ENCODE peak calls at places on chromosomes 13 and 19, in eight cellular contexts. One of them, this sample, is unnamed.
A peak's percentile ranks its signal among the peaks of the same experiment; 100 is the strongest.

GRCh38 chr13:20191311-20191901 is 1.3 kb downstream of the GJB2 start:
- DNase-seq in Right ventricle myocardium superior: no peak
- DNase-seq in AG09319: no peak
- DNase-seq in T-helper 17 cell: no peak
- DNase-seq in MCF 10A: peak; percentile 68
- DNase-seq in coronary artery: peak; percentile 62
- DNase-seq in left colon: peak; percentile 79
- DNase-seq in IMR-90: no peak
- DNase-seq in this sample: no peak

GRCh38 chr13:46184277-46184699 is 2.3 kb upstream of the LCP1 start:
- DNase-seq in left colon: peak; percentile 68
- DNase-seq in Right ventricle myocardium superior: peak; percentile 61
- DNase-seq in MCF 10A: peak; percentile 30
- DNase-seq in T-helper 17 cell: peak; percentile 60
- DNase-seq in IMR-90: no peak
- DNase-seq in coronary artery: no peak
- DNase-seq in AG09319: no peak
- DNase-seq in this sample: no peak

GRCh38 chr13:42393573-42394360 is 121.8 kb downstream of the AKAP11 start:
- DNase-seq in IMR-90: no peak
- DNase-seq in Right ventricle myocardium superior: no peak
- DNase-seq in AG09319: no peak
- DNase-seq in coronary artery: no peak
- DNase-seq in MCF 10A: peak; percentile 4
- DNase-seq in left colon: no peak
- DNase-seq in T-helper 17 cell: no peak
- DNase-seq in this sample: no peak

GRCh38 chr19:50909240-50910070 is 1.7 kb downstream of the KLK4 start:
- DNase-seq in coronary artery: no peak
- DNase-seq in Right ventricle myocardium superior: no peak
- DNase-seq in IMR-90: no peak
- DNase-seq in left colon: peak; percentile 81
- DNase-seq in AG09319: no peak
- DNase-seq in MCF 10A: peak; percentile 29
- DNase-seq in T-helper 17 cell: no peak
- DNase-seq in this sample: peak; percentile 7

GRCh38 chr19:29806098-29806866 is 5.5 kb upstream of the CCNE1 start:
- DNase-seq in IMR-90: peak; percentile 44
- DNase-seq in left colon: no peak
- DNase-seq in T-helper 17 cell: no peak
- DNase-seq in AG09319: peak; percentile 31
- DNase-seq in Right ventricle myocardium superior: peak; percentile 83
- DNase-seq in coronary artery: no peak
- DNase-seq in MCF 10A: no peak
- DNase-seq in this sample: no peak

GRCh38 chr13:99028890-99029289 is 51.0 kb upstream of the DOCK9 start:
- DNase-seq in AG09319: no peak
- DNase-seq in left colon: peak; percentile 21
- DNase-seq in IMR-90: no peak
- DNase-seq in Right ventricle myocardium superior: no peak
- DNase-seq in T-helper 17 cell: peak; percentile 14
- DNase-seq in coronary artery: no peak
- DNase-seq in MCF 10A: no peak
- DNase-seq in this sample: no peak

GRCh38 chr19:47419037-47419783 is at the start of gene MEIS3:
- DNase-seq in IMR-90: no peak
- DNase-seq in MCF 10A: no peak
- DNase-seq in T-helper 17 cell: no peak
- DNase-seq in left colon: no peak
- DNase-seq in AG09319: no peak
- DNase-seq in Right ventricle myocardium superior: no peak
- DNase-seq in coronary artery: no peak
- DNase-seq in this sample: no peak

GRCh38 chr19:10295305-10295846 is 5.6 kb downstream of the ICAM5 start:
- DNase-seq in coronary artery: no peak
- DNase-seq in IMR-90: no peak
- DNase-seq in AG09319: no peak
- DNase-seq in MCF 10A: no peak
- DNase-seq in left colon: peak; percentile 77
- DNase-seq in Right ventricle myocardium superior: peak; percentile 73
- DNase-seq in T-helper 17 cell: peak; percentile 49
- DNase-seq in this sample: no peak

GRCh38 chr13:35866801-35867200 is 264.4 kb downstream of the DCLK1 start:
- DNase-seq in T-helper 17 cell: no peak
- DNase-seq in Right ventricle myocardium superior: peak; percentile 50
- DNase-seq in left colon: no peak
- DNase-seq in AG09319: no peak
- DNase-seq in MCF 10A: peak; percentile 22
- DNase-seq in coronary artery: no peak
- DNase-seq in IMR-90: no peak
- DNase-seq in this sample: no peak

GRCh38 chr13:21079761-21080730 is 18.7 kb upstream of the LATS2 start:
- DNase-seq in IMR-90: peak; percentile 93
- DNase-seq in left colon: no peak
- DNase-seq in coronary artery: no peak
- DNase-seq in AG09319: peak; percentile 50
- DNase-seq in MCF 10A: peak; percentile 57
- DNase-seq in Right ventricle myocardium superior: no peak
- DNase-seq in T-helper 17 cell: no peak
- DNase-seq in this sample: peak; percentile 24

GRCh38 chr13:41007359-41008118 is 11.6 kb downstream of the ELF1 start:
- DNase-seq in MCF 10A: peak; percentile 35
- DNase-seq in left colon: no peak
- DNase-seq in Right ventricle myocardium superior: no peak
- DNase-seq in T-helper 17 cell: no peak
- DNase-seq in AG09319: no peak
- DNase-seq in coronary artery: no peak
- DNase-seq in IMR-90: peak; percentile 30
- DNase-seq in this sample: no peak

GRCh38 chr19:1324792-1325567 is 39.3 kb downstream of the EFNA2 start:
- DNase-seq in T-helper 17 cell: no peak
- DNase-seq in left colon: peak; percentile 57
- DNase-seq in coronary artery: peak; percentile 82
- DNase-seq in Right ventricle myocardium superior: peak; percentile 61
- DNase-seq in IMR-90: peak; percentile 61
- DNase-seq in AG09319: peak; percentile 15
- DNase-seq in MCF 10A: peak; percentile 59
- DNase-seq in this sample: peak; percentile 49

GRCh38 chr19:33957804-33958203 is 161.1 kb downstream of the KCTD15 start:
- DNase-seq in T-helper 17 cell: no peak
- DNase-seq in Right ventricle myocardium superior: no peak
- DNase-seq in coronary artery: no peak
- DNase-seq in IMR-90: no peak
- DNase-seq in AG09319: no peak
- DNase-seq in left colon: no peak
- DNase-seq in MCF 10A: no peak
- DNase-seq in this sample: no peak

GRCh38 chr19:55526216-55527196 is 10.4 kb downstream of the SBK2 start:
- DNase-seq in Right ventricle myocardium superior: peak; percentile 89
- DNase-seq in AG09319: peak; percentile 16
- DNase-seq in MCF 10A: peak; percentile 75
- DNase-seq in IMR-90: peak; percentile 87
- DNase-seq in T-helper 17 cell: no peak
- DNase-seq in left colon: peak; percentile 87
- DNase-seq in coronary artery: no peak
- DNase-seq in this sample: peak; percentile 70

GRCh38 chr13:27393101-27393500 is 31.3 kb upstream of the GTF3A start:
- DNase-seq in T-helper 17 cell: no peak
- DNase-seq in coronary artery: no peak
- DNase-seq in IMR-90: no peak
- DNase-seq in Right ventricle myocardium superior: no peak
- DNase-seq in AG09319: no peak
- DNase-seq in MCF 10A: no peak
- DNase-seq in left colon: no peak
- DNase-seq in this sample: no peak

GRCh38 chr19:7534531-7534980 is 961 bp upstream of the PNPLA6 start:
- DNase-seq in Right ventricle myocardium superior: peak; percentile 78
- DNase-seq in IMR-90: peak; percentile 87
- DNase-seq in coronary artery: peak; percentile 90
- DNase-seq in T-helper 17 cell: no peak
- DNase-seq in AG09319: peak; percentile 70
- DNase-seq in MCF 10A: peak; percentile 73
- DNase-seq in left colon: peak; percentile 63
- DNase-seq in this sample: peak; percentile 28

GRCh38 chr13:40058757-40059236 is 403.3 kb downstream of the COG6 start:
- DNase-seq in IMR-90: no peak
- DNase-seq in Right ventricle myocardium superior: no peak
- DNase-seq in coronary artery: no peak
- DNase-seq in T-helper 17 cell: no peak
- DNase-seq in MCF 10A: peak; percentile 69
- DNase-seq in AG09319: no peak
- DNase-seq in left colon: no peak
- DNase-seq in this sample: no peak

GRCh38 chr19:39595950-39596349 is 6.4 kb upstream of the LGALS13 start:
- DNase-seq in MCF 10A: peak; percentile 38
- DNase-seq in left colon: no peak
- DNase-seq in T-helper 17 cell: no peak
- DNase-seq in Right ventricle myocardium superior: no peak
- DNase-seq in coronary artery: no peak
- DNase-seq in AG09319: no peak
- DNase-seq in IMR-90: no peak
- DNase-seq in this sample: no peak

GRCh38 chr13:71663431-71663830 is 203.6 kb downstream of the DACH1 start:
- DNase-seq in coronary artery: no peak
- DNase-seq in MCF 10A: no peak
- DNase-seq in IMR-90: no peak
- DNase-seq in left colon: no peak
- DNase-seq in AG09319: no peak
- DNase-seq in T-helper 17 cell: no peak
- DNase-seq in Right ventricle myocardium superior: no peak
- DNase-seq in this sample: no peak

GRCh38 chr19:16447015-16447384 is 24.8 kb downstream of the EPS15L1 start:
- DNase-seq in left colon: peak; percentile 53
- DNase-seq in AG09319: peak; percentile 52
- DNase-seq in coronary artery: peak; percentile 90
- DNase-seq in T-helper 17 cell: no peak
- DNase-seq in MCF 10A: peak; percentile 63
- DNase-seq in Right ventricle myocardium superior: peak; percentile 90
- DNase-seq in IMR-90: peak; percentile 91
- DNase-seq in this sample: no peak

GRCh38 chr19:49801401-49801888 is 11.6 kb downstream of the FUZ start:
- DNase-seq in IMR-90: no peak
- DNase-seq in coronary artery: no peak
- DNase-seq in AG09319: no peak
- DNase-seq in T-helper 17 cell: no peak
- DNase-seq in Right ventricle myocardium superior: no peak
- DNase-seq in left colon: no peak
- DNase-seq in MCF 10A: no peak
- DNase-seq in this sample: no peak

GRCh38 chr19:31319465-31319864 is 29.8 kb downstream of the TSHZ3 start:
- DNase-seq in AG09319: no peak
- DNase-seq in Right ventricle myocardium superior: no peak
- DNase-seq in T-helper 17 cell: no peak
- DNase-seq in MCF 10A: no peak
- DNase-seq in coronary artery: no peak
- DNase-seq in IMR-90: no peak
- DNase-seq in left colon: no peak
- DNase-seq in this sample: no peak

GRCh38 chr13:23643828-23644419 is 73.7 kb downstream of the TNFRSF19 start:
- DNase-seq in left colon: no peak
- DNase-seq in MCF 10A: no peak
- DNase-seq in T-helper 17 cell: no peak
- DNase-seq in IMR-90: no peak
- DNase-seq in Right ventricle myocardium superior: no peak
- DNase-seq in coronary artery: no peak
- DNase-seq in AG09319: no peak
- DNase-seq in this sample: no peak

GRCh38 chr13:33236021-33236420 is 49.5 kb downstream of the STARD13 start:
- DNase-seq in T-helper 17 cell: no peak
- DNase-seq in MCF 10A: peak; percentile 51
- DNase-seq in Right ventricle myocardium superior: no peak
- DNase-seq in left colon: no peak
- DNase-seq in AG09319: no peak
- DNase-seq in IMR-90: peak; percentile 80
- DNase-seq in coronary artery: no peak
- DNase-seq in this sample: no peak